ENCODE peak calls at places on chromosome 6, in five cellular contexts. O is left cardiac atrium; A is stimulated activated CD8-positive, alpha-beta memory T cell treated with anti-CD3 and anti-CD28 coated beads, Interleukin-15, amount 100 ng/mL, for 24 hours; N is activated CD8-positive, alpha-beta memory T cell treated with anti-CD3 and anti-CD28 coated beads for 4 hours; W is Kasumi-1. Z is an unnamed sample.

GRCh38 chr6:37680668-37681067 is 17.0 kb downstream of the MDGA1 start:
- DNase-seq in O (peak), A (no peak), N (no peak), W (no peak), Z (no peak)

GRCh38 chr6:13268914-13269532 is 59.3 kb downstream of the TBC1D7 start:
- DNase-seq in O (no peak), A (no peak), N (no peak), W (no peak), Z (no peak)

GRCh38 chr6:39029156-39030011 is 19.2 kb upstream of the GLP1R start:
- DNase-seq in O (no peak), A (peak), N (no peak), W (peak), Z (peak)

GRCh38 chr6:134230940-134231339 is 87.0 kb downstream of the SGK1 start:
- DNase-seq in O (no peak), A (no peak), N (no peak), W (no peak), Z (no peak)

GRCh38 chr6:43091592-43091991 is 15.5 kb downstream of the PTK7 start:
- DNase-seq in O (no peak), A (no peak), N (no peak), W (no peak), Z (no peak)

GRCh38 chr6:53483423-53484353 is 61.2 kb downstream of the GCLC start:
- DNase-seq in O (peak), A (no peak), N (no peak), W (peak), Z (no peak)

GRCh38 chr6:115830895-115831294 is 229.8 kb downstream of the FRK start:
- DNase-seq in O (no peak), A (no peak), N (no peak), W (no peak), Z (no peak)

GRCh38 chr6:161257778-161258457 is 15.9 kb downstream of the AGPAT4 start:
- DNase-seq in O (peak), A (no peak), N (no peak), W (no peak), Z (no peak)

GRCh38 chr6:25456249-25456648 is 177.1 kb downstream of the CARMIL1 start:
- DNase-seq in O (no peak), A (no peak), N (no peak), W (no peak), Z (no peak)

GRCh38 chr6:43853066-43853650 is 83.1 kb downstream of the VEGFA start:
- DNase-seq in O (no peak), A (no peak), N (no peak), W (no peak), Z (no peak)

GRCh38 chr6:82767447-82767846 is 298.2 kb downstream of the UBE3D start:
- DNase-seq in O (no peak), A (no peak), N (no peak), W (no peak), Z (no peak)

GRCh38 chr6:92791403-92791802 is 628.0 kb downstream of the EPHA7 start:
- DNase-seq in O (no peak), A (no peak), N (no peak), W (no peak), Z (no peak)

GRCh38 chr6:3414704-3415453 is 42.0 kb downstream of the SLC22A23 start:
- DNase-seq in O (no peak), A (no peak), N (no peak), W (no peak), Z (peak)

GRCh38 chr6:281469-282103 is 10.7 kb upstream of the DUSP22 start:
- DNase-seq in O (no peak), A (no peak), N (no peak), W (no peak), Z (no peak)

GRCh38 chr6:36070252-36070651 is 42.6 kb downstream of the MAPK14 start:
- DNase-seq in O (no peak), A (no peak), N (no peak), W (no peak), Z (no peak)

GRCh38 chr6:38973178-38974057 is 75.2 kb upstream of the GLP1R start:
- DNase-seq in O (no peak), A (no peak), N (no peak), W (peak), Z (peak)

GRCh38 chr6:143539106-143539505 is 27.6 kb upstream of the FUCA2 start:
- DNase-seq in O (no peak), A (no peak), N (no peak), W (no peak), Z (peak)

GRCh38 chr6:112205521-112206458 is 48.6 kb downstream of the LAMA4 start:
- DNase-seq in O (no peak), A (no peak), N (no peak), W (no peak), Z (no peak)

GRCh38 chr6:122381494-122382083 is 17.9 kb upstream of the HSF2 start:
- DNase-seq in O (peak), A (peak), N (peak), W (peak), Z (peak)